ENCODE peak calls at places on chromosomes 5 and 9, in eight cellular contexts. L is left ventricle myocardium inferior; G is effector memory CD4-positive, alpha-beta T cell; N is vagina; D is colonic mucosa; B is mammary epithelial cell; H is NT2/D1; W is H9. K is an unnamed sample. For H3K4me1, the result is how much of the 10 kb centered on the place peaks cover.

GRCh38 chr5:107285772-107286171 is 385.0 kb downstream of the EFNA5 start:
- DNase-seq in H (no peak), G (no peak), W (no peak), B (peak), N (no peak), L (no peak), D (no peak), K (no peak)

GRCh38 chr9:95336281-95336680 is 18.8 kb upstream of the FANCC start:
- DNase-seq in B (no peak), G (no peak), D (no peak), W (peak), H (no peak), L (no peak), N (no peak), K (peak)

GRCh38 chr9:32398207-32398606 is 13.8 kb downstream of the ACO1 start:
- DNase-seq in H (no peak), D (no peak), N (no peak), G (no peak), L (no peak), B (peak), W (no peak), K (no peak)

GRCh38 chr5:56247596-56247995 is 14.5 kb upstream of the ANKRD55 start:
- DNase-seq in G (no peak), N (no peak), H (no peak), D (no peak), L (no peak), W (no peak), B (no peak), K (no peak)

GRCh38 chr9:38443181-38443580 is 18.9 kb upstream of the IGFBPL1 start:
- DNase-seq in W (no peak), D (no peak), H (no peak), B (no peak), G (no peak), N (peak), L (no peak), K (peak)

GRCh38 chr9:127395491-127396252 is 1.3 kb upstream of the SLC2A8 start:
- DNase-seq in N (no peak), B (no peak), W (no peak), D (no peak), G (no peak), L (no peak), H (no peak), K (no peak)

GRCh38 chr9:98869078-98869745 is 61.7 kb downstream of the GALNT12 start:
- DNase-seq in B (no peak), N (no peak), L (no peak), W (no peak), H (no peak), G (no peak), D (no peak), K (no peak)

GRCh38 chr5:37214550-37214949 is 34.6 kb downstream of the CPLANE1 start:
- DNase-seq in B (no peak), G (no peak), W (no peak), H (no peak), N (no peak), L (no peak), D (no peak), K (peak)

GRCh38 chr5:178590924-178591423 is 781 bp upstream of the COL23A1 start:
- DNase-seq in B (peak), N (no peak), L (no peak), D (no peak), G (no peak), H (no peak), W (no peak), K (no peak)

GRCh38 chr9:30851600-30851999 is 1532.8 kb upstream of the ACO1 start:
- DNase-seq in G (no peak), L (no peak), D (no peak), H (no peak), N (no peak), B (no peak), W (peak), K (no peak)

GRCh38 chr5:126335871-126336270 is 87.3 kb upstream of the GRAMD2B start:
- DNase-seq in B (no peak), N (no peak), L (no peak), H (no peak), D (no peak), G (no peak), W (no peak), K (no peak)

DNA sequence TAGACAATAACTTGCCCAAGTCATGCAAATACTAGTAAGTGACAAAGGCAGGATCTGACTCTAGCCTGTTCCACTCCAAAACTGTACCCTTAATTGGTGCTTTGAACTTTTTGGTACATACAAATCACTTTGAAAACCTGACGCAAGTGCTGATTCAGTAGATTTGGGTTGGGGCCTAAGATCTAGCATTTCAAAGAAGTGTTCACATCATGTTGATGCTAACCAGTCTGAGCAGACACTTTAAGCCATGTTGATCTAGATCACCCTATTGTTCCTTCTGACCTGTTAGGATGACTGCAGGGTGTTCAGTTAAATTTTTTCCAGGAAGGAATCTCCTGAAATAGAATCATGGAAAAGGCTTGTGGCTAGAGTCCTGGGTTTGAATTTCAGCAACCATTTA is 57.7 kb upstream of the CPEB4 start:
- DNase-seq in B (no peak), L (no peak), W (no peak), H (no peak), G (no peak), N (no peak), D (no peak), K (no peak)
- H3K4me1 ChIP-seq in B (under half), L (under half), W (under half), H (under half), G (under half), N (under half), D (under half), K (under half)

DNA sequence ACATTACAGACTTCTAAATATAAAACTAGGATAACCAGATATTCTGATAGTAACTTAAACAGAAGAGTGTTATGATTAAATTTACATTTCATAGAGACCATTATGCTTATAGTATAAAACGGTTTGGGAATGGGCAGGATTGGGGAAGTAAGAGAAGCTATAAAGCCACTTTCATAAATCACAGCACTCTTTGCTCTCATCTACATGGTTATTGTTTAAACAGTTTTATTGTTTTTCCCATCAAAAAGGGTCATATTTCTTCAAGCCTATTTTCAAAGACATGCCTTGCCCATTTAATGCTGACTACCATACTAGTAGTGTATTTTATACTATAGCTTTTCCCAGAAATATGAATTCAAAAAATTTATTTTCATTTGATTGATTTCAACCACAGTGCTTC is 9.1 kb downstream of the ZFR start:
- DNase-seq in W (no peak), G (no peak), N (no peak), D (no peak), B (no peak), H (no peak), L (no peak), K (no peak)
- H3K4me1 ChIP-seq in W (under half), G (under half), N (half or more), D (under half), B (under half), H (under half), L (half or more), K (under half)

GRCh38 chr9:109497193-109498165 is 628 bp downstream of the PTPN3 start:
- DNase-seq in N (no peak), G (no peak), D (peak), L (no peak), W (no peak), H (no peak), B (peak), K (peak)
- H3K4me1 ChIP-seq in N (under half), G (under half), D (under half), L (under half), W (under half), H (under half), B (under half), K (under half)

GRCh38 chr5:158700231-158700996 is 399.3 kb downstream of the EBF1 start:
- DNase-seq in G (no peak), D (no peak), B (no peak), W (no peak), N (no peak), L (no peak), H (no peak), K (no peak)
- H3K4me1 ChIP-seq in G (under half), D (under half), B (under half), W (under half), N (under half), L (under half), H (under half), K (under half)

DNA sequence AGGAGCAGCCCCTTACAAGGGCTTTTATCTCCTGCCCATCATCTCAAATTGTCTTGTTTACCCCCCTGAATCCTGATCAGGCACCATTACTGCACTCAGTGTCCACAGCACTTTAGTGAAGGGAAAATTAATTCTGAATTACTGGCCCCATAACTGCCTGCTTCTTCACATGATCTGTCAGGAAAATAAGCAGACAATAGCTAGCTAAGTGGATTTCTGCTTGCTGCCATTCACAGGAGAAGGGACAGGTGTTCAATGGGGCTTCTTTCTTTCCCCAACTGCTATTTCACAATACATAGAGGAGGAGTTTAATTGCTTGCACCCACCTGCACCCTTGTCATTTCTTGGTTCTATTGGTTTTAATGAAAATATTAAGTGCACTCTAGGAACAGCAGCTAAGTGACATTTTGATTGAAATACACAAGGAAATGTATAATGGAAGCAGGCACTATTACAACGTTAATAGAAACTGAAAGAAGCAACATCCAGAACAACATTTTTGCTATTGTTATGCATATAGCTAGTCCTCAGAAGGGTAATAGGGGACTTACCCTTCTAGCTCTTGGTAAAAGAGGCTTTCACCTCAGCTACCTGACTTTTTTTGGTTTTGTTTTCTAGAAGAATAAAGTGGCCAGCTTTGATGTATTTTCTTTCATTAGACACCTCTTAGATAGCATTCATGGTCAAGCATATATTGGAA is 599.3 kb upstream of the TLE4 start:
- DNase-seq in L (no peak), D (no peak), N (no peak), H (no peak), B (no peak), W (no peak), G (no peak), K (no peak)
- H3K4me1 ChIP-seq in L (under half), D (under half), N (under half), H (under half), B (under half), W (under half), G (under half), K (under half)

GRCh38 chr5:149415245-149415967 is 36.3 kb upstream of the IL17B start:
- DNase-seq in N (no peak), W (no peak), L (no peak), G (no peak), D (no peak), B (no peak), H (no peak), K (no peak)
- H3K4me1 ChIP-seq in N (half or more), W (under half), L (half or more), G (under half), D (under half), B (under half), H (under half), K (under half)

DNA sequence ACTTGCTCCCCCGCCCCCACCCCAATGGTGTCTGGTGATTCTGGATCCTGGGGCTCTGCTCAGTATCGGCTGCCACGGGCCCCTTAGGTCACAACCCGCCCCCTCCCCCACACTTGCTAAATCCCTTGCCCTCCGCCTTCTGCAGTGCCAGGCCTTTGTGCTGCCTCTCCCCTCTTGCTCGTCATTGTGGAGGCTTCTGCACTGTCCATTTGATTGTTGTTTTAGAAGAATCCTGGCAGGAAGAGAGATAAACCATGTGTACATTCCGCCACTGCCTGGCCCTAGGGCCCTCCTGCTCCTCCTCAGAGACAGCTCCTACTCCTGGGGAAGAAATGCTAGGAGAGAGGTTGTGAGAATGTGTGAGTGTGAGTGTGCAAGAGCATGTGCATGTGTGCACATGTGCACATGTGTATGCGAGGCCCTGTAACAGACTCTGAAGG is 50.3 kb downstream of the MVB12B start:
- DNase-seq in W (no peak), N (no peak), D (no peak), L (no peak), H (no peak), G (no peak), B (no peak), K (no peak)
- H3K4me1 ChIP-seq in W (under half), N (under half), D (under half), L (half or more), H (under half), G (under half), B (under half), K (under half)

GRCh38 chr5:110053205-110053604 is 363.5 kb downstream of the MAN2A1 start:
- DNase-seq in B (peak), W (no peak), G (no peak), L (no peak), H (no peak), D (no peak), N (no peak), K (no peak)
- H3K4me1 ChIP-seq in B (under half), W (under half), G (under half), L (under half), H (under half), D (under half), N (under half), K (under half)

DNA sequence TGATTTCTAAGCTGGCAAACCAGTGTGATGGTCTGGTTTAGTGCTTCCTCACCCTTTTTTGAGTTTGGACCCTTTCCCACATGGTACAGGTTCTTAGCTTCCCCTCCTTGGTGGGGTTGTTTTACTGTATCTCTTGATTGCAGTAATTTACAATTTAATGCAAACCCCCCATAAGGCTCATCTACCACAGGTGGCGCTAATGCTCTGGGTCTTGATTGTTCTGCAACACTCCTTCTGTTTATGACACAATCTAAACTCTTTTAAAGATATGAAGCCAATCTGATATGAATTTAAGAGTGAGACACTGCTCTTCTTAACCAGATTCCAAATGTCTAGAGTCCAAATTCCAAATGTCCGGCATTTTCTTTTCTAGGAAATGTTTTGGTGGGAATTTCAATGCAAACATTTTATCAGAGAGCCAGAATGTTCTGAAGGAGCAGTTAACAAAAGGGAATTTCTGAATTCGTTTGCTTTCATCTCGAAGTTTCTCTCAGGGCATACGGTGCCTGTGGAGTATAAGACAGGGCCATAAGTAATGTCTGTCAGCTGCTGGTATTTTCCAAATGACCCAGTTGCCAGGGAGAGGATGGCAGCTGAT is 246.7 kb downstream of the ARHGAP26 start:
- DNase-seq in D (peak), W (no peak), L (no peak), B (peak), N (no peak), H (no peak), G (peak), K (peak)
- H3K4me1 ChIP-seq in D (under half), W (under half), L (under half), B (under half), N (under half), H (under half), G (under half), K (under half)

K was measured in small intestine.